ENCODE peak calls at places on chromosome 13, in five cellular contexts. S is neural progenitor cell, T is IMR-90, W is upper lobe of left lung, K is ascending aorta. P is an unnamed sample. For H3K9me3 and H3K27me3, the result is how much of the 10 kb centered on the place peaks cover.

GRCh38 chr13:97459215-97459772 is 25.3 kb downstream of the RAP2A start:
- DNase-seq in S (no peak), T (no peak), W (no peak), K (no peak), P (no peak)

GRCh38 chr13:109625156-109625555 is 161.2 kb downstream of the IRS2 start:
- DNase-seq in S (no peak), T (no peak), W (no peak), K (no peak), P (no peak)

GRCh38 chr13:113453962-113454361 is 674 bp upstream of the ADPRHL1 start:
- DNase-seq in S (no peak), T (no peak), W (no peak), K (peak), P (no peak)

GRCh38 chr13:49821216-49821820 is 28.8 kb upstream of the KPNA3 start:
- DNase-seq in S (no peak), T (no peak), W (no peak), K (no peak), P (no peak)

GRCh38 chr13:113001251-113002140 is 32.5 kb downstream of the MCF2L start:
- DNase-seq in S (peak), T (peak), W (peak), K (no peak), P (no peak)

GRCh38 chr13:32264407-32264806 is 50.8 kb downstream of the ZAR1L start:
- DNase-seq in S (no peak), T (peak), W (peak), K (no peak), P (no peak)

GRCh38 chr13:71865858-71866172 is 1.2 kb downstream of the DACH1 start:
- DNase-seq in S (peak), T (no peak), W (peak), K (no peak), P (no peak)

GRCh38 chr13:46964789-46965527 is 68.1 kb upstream of the HTR2A start:
- DNase-seq in S (no peak), T (peak), W (no peak), K (no peak), P (no peak)

GRCh38 chr13:112952759-112953541 is 16.1 kb upstream of the MCF2L start:
- DNase-seq in S (no peak), T (no peak), W (peak), K (no peak), P (no peak)

GRCh38 chr13:37645181-37645580 is 46.6 kb upstream of the POSTN start:
- DNase-seq in S (peak), T (no peak), W (no peak), K (no peak), P (no peak)

DNA sequence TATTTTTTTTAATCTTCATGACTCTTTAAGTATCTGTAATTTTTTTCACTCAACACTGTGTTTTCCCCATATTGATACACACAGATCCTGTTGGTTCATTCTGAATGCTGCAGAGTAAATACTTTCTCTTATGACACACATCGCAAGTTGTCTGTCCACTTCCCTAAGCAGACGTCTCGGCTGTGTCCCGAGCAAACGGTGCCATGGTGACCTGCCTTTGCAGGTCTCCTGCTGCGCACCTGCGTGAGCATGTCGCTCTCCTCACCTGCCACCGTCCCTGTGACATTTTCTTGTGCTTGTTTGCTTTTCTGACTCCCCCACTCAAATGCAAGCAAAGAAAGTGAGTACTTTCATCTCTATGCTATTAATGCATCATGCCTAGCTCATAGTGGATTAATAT is 57.8 kb downstream of the CCDC70 start:
- DNase-seq in S (no peak), T (no peak), W (no peak), K (peak), P (no peak)
- H3K9me3 ChIP-seq in S (under half), T (under half), W (under half), K (under half), P (under half)

GRCh38 chr13:111110054-111110453 is 5.1 kb upstream of the ARHGEF7 start:
- DNase-seq in S (no peak), T (no peak), W (no peak), K (no peak), P (no peak)
- H3K27me3 ChIP-seq in S (half or more), T (half or more), W (under half), K (under half), P (under half)

GRCh38 chr13:28406728-28407266 is 88.1 kb downstream of the FLT1 start:
- DNase-seq in S (no peak), T (no peak), W (no peak), K (no peak), P (no peak)

GRCh38 chr13:28402057-28402381 is 92.9 kb downstream of the FLT1 start:
- DNase-seq in S (no peak), T (no peak), W (no peak), K (no peak), P (no peak)

GRCh38 chr13:28396053-28396452 is 98.9 kb downstream of the FLT1 start:
- DNase-seq in S (no peak), T (no peak), W (no peak), K (no peak), P (no peak)

DNA sequence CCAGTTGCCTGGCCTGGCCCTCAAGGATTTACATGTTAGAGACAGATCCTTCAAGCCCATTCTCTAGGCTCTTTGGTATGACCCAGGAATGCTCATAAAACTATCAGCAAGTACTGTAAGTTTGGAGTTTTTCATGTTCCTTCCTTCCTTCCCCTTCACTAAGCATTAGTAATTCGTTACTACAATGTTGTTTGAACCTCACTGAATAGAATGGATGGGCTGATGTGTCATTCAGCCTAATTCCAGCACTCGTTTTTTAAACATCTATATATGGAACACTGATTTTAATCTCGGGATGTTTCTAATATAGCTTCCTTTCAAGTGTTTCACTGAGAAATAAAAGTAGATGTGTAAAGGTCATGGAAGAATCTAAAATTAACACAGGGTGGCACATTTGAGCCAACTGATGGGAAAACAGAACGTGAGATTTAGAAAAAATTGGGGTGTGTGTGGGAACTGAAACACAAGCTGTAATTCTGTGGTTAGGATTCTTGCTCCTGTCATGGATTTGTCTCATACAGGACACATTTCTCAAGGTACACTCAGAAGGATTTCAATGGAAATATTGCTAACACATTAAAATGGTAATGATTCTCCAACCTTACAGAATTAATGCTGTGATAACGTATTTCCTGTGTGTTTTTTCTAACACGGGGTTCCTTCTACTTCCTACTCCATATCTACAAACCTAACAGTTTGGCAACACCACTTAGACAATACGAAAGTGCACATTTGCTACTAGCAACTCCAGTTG is 93.4 kb downstream of the FLT1 start:
- DNase-seq in S (no peak), T (peak), W (no peak), K (no peak), P (no peak)
- TF ChIP-seq CTCF in S (no peak), T (no peak), W (no peak), K (no peak), P (no peak)

GRCh38 chr13:89609318-89609717 is 1738.2 kb upstream of the MIR17HG start:
- DNase-seq in S (no peak), T (no peak), W (no peak), K (no peak), P (no peak)
- H3K9me3 ChIP-seq in S (under half), T (under half), W (under half), K (under half), P (under half)

P was measured in esophagus squamous epithelium.